ENCODE peak calls at places on chromosomes 6 and 20, in ten cellular contexts. H, E, U, L, R, O, G, M, K and J are unnamed samples.

GRCh38 chr20:51104960-51105460 is 82.1 kb upstream of the KCNG1 start:
- DNase-seq in H (no peak), E (no peak), U (no peak), L (no peak), R (no peak), O (no peak), G (no peak), M (no peak), K (no peak), J (no peak)

GRCh38 chr6:53723331-53723730 is 57.8 kb upstream of the KLHL31 start:
- DNase-seq in H (peak; percentile 52), E (no peak), U (no peak), L (no peak), R (no peak), O (no peak), G (no peak), M (no peak), K (no peak), J (no peak)

GRCh38 chr6:110329729-110330436 is 28.3 kb downstream of the METTL24 start:
- DNase-seq in H (peak; percentile 52), E (peak; percentile 9), U (no peak), L (no peak), R (no peak), O (peak; percentile 33), G (no peak), M (no peak), K (no peak), J (no peak)

GRCh38 chr6:108091288-108091687 is 16.7 kb upstream of the OSTM1 start:
- DNase-seq in H (no peak), E (no peak), U (no peak), L (no peak), R (no peak), O (no peak), G (no peak), M (no peak), K (no peak), J (no peak)

GRCh38 chr6:161353208-161353613 is 79.3 kb upstream of the AGPAT4 start:
- DNase-seq in H (peak; percentile 12), E (no peak), U (no peak), L (no peak), R (peak; percentile 49), O (peak; percentile 44), G (no peak), M (peak; percentile 31), K (no peak), J (no peak)

GRCh38 chr20:51571470-51571794 is 28.9 kb upstream of the NFATC2 start:
- DNase-seq in H (no peak), E (no peak), U (no peak), L (no peak), R (no peak), O (no peak), G (no peak), M (no peak), K (no peak), J (no peak)

GRCh38 chr20:32472581-32473207 is 112.4 kb downstream of the NOL4L start:
- DNase-seq in H (no peak), E (no peak), U (no peak), L (no peak), R (no peak), O (no peak), G (no peak), M (no peak), K (no peak), J (no peak)

GRCh38 chr6:20952605-20953004 is 418.3 kb downstream of the CDKAL1 start:
- DNase-seq in H (peak; percentile 90), E (no peak), U (no peak), L (no peak), R (no peak), O (no peak), G (no peak), M (peak; percentile 4), K (no peak), J (no peak)

GRCh38 chr6:110728501-110728900 is 86.8 kb downstream of the CDK19 start:
- DNase-seq in H (no peak), E (no peak), U (no peak), L (no peak), R (no peak), O (no peak), G (no peak), M (no peak), K (no peak), J (no peak)

GRCh38 chr6:11042750-11043551 is 1.2 kb downstream of the ELOVL2 start:
- DNase-seq in H (no peak), E (no peak), U (no peak), L (no peak), R (no peak), O (peak; percentile 46), G (no peak), M (no peak), K (no peak), J (no peak)

GRCh38 chr6:11042025-11042749 is 1.9 kb downstream of the ELOVL2 start:
- DNase-seq in H (no peak), E (no peak), U (no peak), L (no peak), R (no peak), O (no peak), G (no peak), M (no peak), K (no peak), J (no peak)

GRCh38 chr6:11043552-11043960 is 549 bp downstream of the ELOVL2 start:
- DNase-seq in H (no peak), E (no peak), U (no peak), L (no peak), R (peak; percentile 16), O (peak; percentile 52), G (no peak), M (no peak), K (no peak), J (no peak)

GRCh38 chr6:11044712-11045167 is 635 bp upstream of the ELOVL2 start:
- DNase-seq in H (no peak), E (no peak), U (no peak), L (no peak), R (no peak), O (no peak), G (no peak), M (no peak), K (no peak), J (no peak)

GRCh38 chr6:11043961-11044711 is at the start of gene ELOVL2:
- DNase-seq in H (peak; percentile 48), E (peak; percentile 25), U (peak; percentile 57), L (no peak), R (peak; percentile 83), O (peak; percentile 82), G (no peak), M (peak; percentile 72), K (no peak), J (no peak)
- TF ChIP-seq CTCF in H (peak; percentile 71), E (peak; percentile 59), U (peak; percentile 41), L (peak; percentile 22), R (peak; percentile 69), O (peak; percentile 64), G (peak; percentile 100), M (peak; percentile 97), K (no peak), J (no peak)

GRCh38 chr20:61416546-61416945 is 164.5 kb downstream of the CDH4 start:
- DNase-seq in H (no peak), E (no peak), U (no peak), L (no peak), R (no peak), O (no peak), G (no peak), M (no peak), K (no peak), J (no peak)
- TF ChIP-seq CTCF in H (no peak), E (no peak), U (no peak), L (no peak), R (no peak), O (no peak), G (no peak), M (no peak), K (no peak), J (no peak)

GRCh38 chr6:168618546-168619315 is 177.7 kb downstream of the SMOC2 start:
- DNase-seq in H (no peak), E (no peak), U (no peak), L (no peak), R (no peak), O (no peak), G (no peak), M (no peak), K (no peak), J (no peak)

GRCh38 chr6:168615837-168616236 is 174.9 kb downstream of the SMOC2 start:
- DNase-seq in H (no peak), E (no peak), U (no peak), L (no peak), R (no peak), O (no peak), G (no peak), M (no peak), K (peak; percentile 44), J (no peak)

GRCh38 chr6:168619560-168620314 is 178.8 kb downstream of the SMOC2 start:
- DNase-seq in H (no peak), E (peak; percentile 53), U (no peak), L (no peak), R (no peak), O (no peak), G (no peak), M (no peak), K (no peak), J (no peak)

GRCh38 chr6:168612586-168612985 is 171.6 kb downstream of the SMOC2 start:
- DNase-seq in H (no peak), E (no peak), U (no peak), L (no peak), R (no peak), O (no peak), G (no peak), M (no peak), K (no peak), J (no peak)

GRCh38 chr6:168616807-168617756 is 176.1 kb downstream of the SMOC2 start:
- DNase-seq in H (no peak), E (peak; percentile 65), U (no peak), L (no peak), R (no peak), O (no peak), G (no peak), M (no peak), K (no peak), J (peak; percentile 60)
- TF ChIP-seq CTCF in H (no peak), E (peak; percentile 53), U (peak; percentile 10), L (peak; percentile 51), R (peak; percentile 9), O (no peak), G (no peak), M (no peak), K (no peak), J (no peak)

DNA sequence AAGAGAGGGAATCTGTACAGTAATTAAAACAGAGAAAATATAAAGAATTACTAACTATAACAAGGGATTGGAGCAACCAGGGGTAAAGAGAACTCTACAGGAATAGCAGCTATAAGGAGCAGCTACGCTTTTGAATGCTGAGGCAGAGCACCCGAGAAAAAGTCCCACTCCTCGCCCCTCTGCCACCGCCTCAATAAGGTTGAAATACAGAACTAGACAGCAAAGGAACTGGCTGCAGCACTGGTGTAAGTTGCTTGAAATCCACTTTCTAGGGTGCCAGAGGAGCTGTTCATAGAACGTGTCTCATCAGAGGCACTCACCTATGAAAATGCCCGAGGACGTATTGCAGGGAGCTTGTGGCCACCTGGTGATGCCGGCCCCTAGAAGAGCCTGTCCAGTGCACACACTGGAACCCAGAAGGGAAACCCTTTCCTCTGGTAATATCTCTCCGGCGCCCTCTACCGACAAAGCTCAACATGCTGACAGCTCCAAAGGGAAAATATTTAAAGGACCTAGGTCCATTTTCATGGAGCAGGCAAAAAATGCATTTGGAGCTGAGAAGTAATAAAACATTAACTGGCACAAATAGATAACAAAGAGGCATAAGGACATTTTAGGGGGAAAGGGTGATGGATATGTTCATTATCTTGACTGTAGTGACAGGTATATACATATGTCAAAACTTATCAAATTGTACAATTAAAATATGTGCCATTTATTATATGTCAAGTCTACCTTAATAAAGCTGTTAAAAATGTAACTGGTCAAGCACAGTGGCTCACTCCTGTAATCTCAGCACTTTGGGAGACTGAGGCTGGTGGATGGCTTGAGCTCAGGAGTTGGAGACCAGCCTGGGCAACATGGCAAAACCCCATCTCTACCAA is 137.4 kb upstream of the HDAC2 start:
- DNase-seq in H (peak; percentile 85), E (peak; percentile 84), U (peak; percentile 66), L (peak; percentile 77), R (peak; percentile 81), O (peak; percentile 82), G (peak; percentile 33), M (peak; percentile 83), K (peak; percentile 69), J (no peak)
- TF ChIP-seq CTCF in H (peak; percentile 80), E (peak; percentile 55), U (peak; percentile 42), L (peak; percentile 65), R (peak; percentile 82), O (peak; percentile 64), G (peak; percentile 91), M (peak; percentile 71), K (peak; percentile 39), J (peak; percentile 20)